ENCODE peak calls at places on chromosomes 7 and 10, in four cellular contexts. V is K562, H is HepG2, T is A549. D is an unnamed sample.

GRCh38 chr7:82286096-82286841 is 157.3 kb downstream of the CACNA2D1 start:
- DNase-seq in V (no peak), H (no peak), T (no peak), D (no peak)

GRCh38 chr7:137992738-137993394 is 9.0 kb downstream of the CREB3L2 start:
- DNase-seq in V (peak; percentile 60), H (peak; percentile 78), T (peak; percentile 20), D (peak; percentile 97)

GRCh38 chr7:155962191-155962967 is 150.1 kb upstream of the SHH start:
- DNase-seq in V (no peak), H (peak; percentile 63), T (peak; percentile 52), D (peak; percentile 66)

GRCh38 chr7:34070486-34071323 is 165.4 kb downstream of the BMPER start:
- DNase-seq in V (no peak), H (no peak), T (peak; percentile 42), D (no peak)

GRCh38 chr10:132250456-132251223 is 57.1 kb downstream of the STK32C start:
- DNase-seq in V (no peak), H (no peak), T (no peak), D (no peak)

GRCh38 chr10:59098811-59099452 is 77.5 kb upstream of the PHYHIPL start:
- DNase-seq in V (no peak), H (no peak), T (no peak), D (no peak)

GRCh38 chr7:69359003-69359555 is 239.2 kb upstream of the AUTS2 start:
- DNase-seq in V (no peak), H (no peak), T (no peak), D (no peak)

GRCh38 chr10:25867321-25867720 is 66.7 kb upstream of the MYO3A start:
- DNase-seq in V (no peak), H (no peak), T (no peak), D (peak; percentile 30)

GRCh38 chr10:107686095-107686494 is 521.6 kb upstream of the SORCS1 start:
- DNase-seq in V (no peak), H (no peak), T (no peak), D (peak; percentile 87)

GRCh38 chr7:128892521-128893250 is 17.8 kb downstream of the KCP start:
- DNase-seq in V (no peak), H (no peak), T (no peak), D (no peak)

GRCh38 chr10:29663718-29664117 is 28.9 kb upstream of the SVIL start:
- DNase-seq in V (no peak), H (no peak), T (no peak), D (no peak)

GRCh38 chr10:101829561-101830315 is 11.5 kb upstream of the OGA start:
- DNase-seq in V (peak; percentile 80), H (no peak), T (no peak), D (no peak)

GRCh38 chr10:110416776-110417732 is 80.7 kb upstream of the DUSP5 start:
- DNase-seq in V (no peak), H (no peak), T (peak; percentile 89), D (no peak)

GRCh38 chr10:110415809-110416208 is 81.9 kb upstream of the DUSP5 start:
- DNase-seq in V (peak; percentile 26), H (no peak), T (no peak), D (no peak)

GRCh38 chr10:110413903-110414562 is 83.7 kb upstream of the DUSP5 start:
- DNase-seq in V (no peak), H (no peak), T (peak; percentile 51), D (peak; percentile 71)

GRCh38 chr10:110413049-110413783 is 84.5 kb upstream of the DUSP5 start:
- DNase-seq in V (no peak), H (no peak), T (no peak), D (peak; percentile 81)

DNA sequence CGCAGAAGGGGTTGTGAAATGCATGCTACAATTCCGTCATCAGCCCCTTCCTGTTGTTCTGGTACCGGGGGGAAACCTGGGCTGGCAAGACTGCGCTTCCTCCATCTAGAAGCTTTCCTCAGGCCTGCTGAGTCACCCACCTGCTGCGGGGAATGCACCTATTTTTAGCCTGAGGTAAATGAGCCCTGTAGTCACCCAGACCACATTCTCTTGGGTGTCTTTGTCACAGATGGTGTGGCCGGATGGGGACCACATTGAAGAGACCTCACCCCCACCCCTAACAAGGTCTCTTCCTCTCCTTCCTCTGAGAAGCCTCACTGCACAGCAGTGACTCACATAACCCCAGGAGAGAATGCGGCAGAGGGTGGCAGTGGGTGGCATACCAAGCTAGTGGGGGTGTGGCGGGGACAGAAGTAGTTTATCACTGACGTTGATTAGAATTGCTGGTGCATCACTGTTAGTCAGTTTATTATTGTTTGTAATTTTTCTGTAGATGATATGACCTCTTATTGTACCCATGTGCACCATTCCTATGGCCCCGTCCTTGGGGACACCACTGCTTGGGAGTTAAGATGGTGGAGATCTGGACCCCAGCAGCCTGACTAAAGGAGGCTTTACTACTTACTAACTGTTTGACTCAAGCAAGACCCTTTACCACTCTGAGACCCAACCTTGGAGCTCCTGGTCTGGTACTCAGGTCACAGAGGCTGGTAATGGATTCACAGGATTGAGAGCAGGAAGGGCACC is 83.0 kb upstream of the DUSP5 start:
- DNase-seq in V (no peak), H (peak; percentile 35), T (peak; percentile 92), D (peak; percentile 97)
- TF ChIP-seq MYC in V (no peak), H (no peak), T (no peak), D (peak; percentile 66)

GRCh38 chr10:109853922-109854321 is 69.4 kb downstream of the XPNPEP1 start:
- DNase-seq in V (no peak), H (no peak), T (no peak), D (no peak)

GRCh38 chr10:109852004-109852717 is 71.2 kb downstream of the XPNPEP1 start:
- DNase-seq in V (peak; percentile 71), H (peak; percentile 50), T (peak; percentile 72), D (peak; percentile 73)

GRCh38 chr10:109855746-109856145 is 67.6 kb downstream of the XPNPEP1 start:
- DNase-seq in V (no peak), H (no peak), T (no peak), D (no peak)

GRCh38 chr10:109851595-109851994 is 71.7 kb downstream of the XPNPEP1 start:
- DNase-seq in V (no peak), H (no peak), T (no peak), D (no peak)

DNA sequence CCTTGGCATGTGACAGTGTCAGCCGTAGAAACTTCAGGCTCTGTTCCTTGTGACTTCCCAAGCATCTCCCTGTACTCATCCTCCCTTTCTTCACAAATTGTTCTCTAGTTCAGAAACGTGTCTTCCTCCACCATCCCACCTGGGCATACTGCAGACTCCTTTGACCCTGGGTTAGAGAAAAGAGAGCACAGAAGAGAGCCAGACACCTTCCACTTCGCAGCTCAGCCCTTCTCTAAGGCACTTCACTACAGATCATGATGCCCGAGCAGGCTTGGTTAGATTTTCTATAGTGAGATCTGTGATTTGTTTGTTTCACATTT is 70.6 kb downstream of the XPNPEP1 start:
- DNase-seq in V (no peak), H (no peak), T (no peak), D (no peak)
- TF ChIP-seq MAX in V (no peak), H (no peak), T (no peak), D (no peak)

DNA sequence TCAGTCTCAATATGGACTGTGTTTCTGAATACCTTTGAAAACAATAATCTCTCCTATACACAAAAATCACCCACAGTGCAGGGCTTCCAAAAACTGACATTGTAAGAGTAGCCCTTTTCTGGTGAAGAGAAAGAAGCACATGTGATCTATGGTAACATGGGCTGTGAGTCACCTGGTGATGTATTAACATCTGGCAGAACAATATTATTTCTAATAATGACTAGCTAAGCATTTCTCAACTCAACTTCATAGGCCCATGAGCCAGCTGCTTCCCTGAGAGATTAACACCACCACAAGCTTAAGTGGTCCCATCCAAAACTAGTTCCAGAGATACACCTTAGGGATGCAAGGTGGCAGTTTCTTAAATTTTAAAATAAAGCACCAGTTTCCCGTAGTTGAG is 331.0 kb upstream of the NRP1 start:
- DNase-seq in V (no peak), H (no peak), T (no peak), D (no peak)
- TF ChIP-seq MYC in V (no peak), H (no peak), T (no peak), D (no peak)

DNA sequence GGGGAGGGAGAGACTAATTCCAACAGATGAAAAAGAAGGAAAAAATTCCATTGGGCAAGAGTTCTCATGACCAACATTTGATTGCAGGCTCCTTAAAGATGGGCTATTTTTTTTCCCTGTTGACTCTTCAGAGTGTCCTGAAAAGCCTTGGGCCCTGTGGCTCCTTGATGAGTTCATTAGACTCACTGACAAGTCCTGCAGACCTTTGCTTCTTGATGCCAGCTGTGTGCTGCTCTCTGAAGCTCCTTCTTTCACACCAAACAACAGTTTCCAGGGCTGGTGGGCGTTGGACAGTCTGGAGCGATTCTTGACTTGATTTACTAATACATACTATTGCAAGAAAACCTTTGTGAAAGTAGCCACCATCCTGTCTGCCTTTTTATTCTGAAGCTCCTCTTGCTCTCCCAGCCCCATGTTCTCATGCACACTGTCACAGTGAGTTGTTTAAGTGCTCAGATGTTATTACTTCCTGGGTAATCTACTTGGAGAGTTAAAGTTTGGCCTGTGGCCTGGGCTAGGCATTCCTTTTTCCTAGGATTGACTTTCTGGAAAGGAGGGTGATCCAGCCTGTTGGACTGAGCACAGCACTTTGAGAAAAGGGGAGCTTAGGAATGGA is 250.3 kb downstream of the PTEN start:
- DNase-seq in V (no peak), H (no peak), T (no peak), D (no peak)
- TF ChIP-seq MAX in V (no peak), H (no peak), T (no peak), D (no peak)

GRCh38 chr7:149071641-149072437 is 18.7 kb downstream of the ZNF786 start:
- DNase-seq in V (peak; percentile 24), H (no peak), T (peak; percentile 79), D (peak; percentile 94)
- TF ChIP-seq MYC in V (no peak), H (no peak), T (no peak), D (peak; percentile 98)

GRCh38 chr10:116490028-116490662 is 55.6 kb upstream of the PNLIP start:
- DNase-seq in V (peak; percentile 10), H (peak; percentile 5), T (peak; percentile 31), D (peak; percentile 25)
- TF ChIP-seq MAX in V (no peak), H (no peak), T (no peak), D (no peak)

DNA sequence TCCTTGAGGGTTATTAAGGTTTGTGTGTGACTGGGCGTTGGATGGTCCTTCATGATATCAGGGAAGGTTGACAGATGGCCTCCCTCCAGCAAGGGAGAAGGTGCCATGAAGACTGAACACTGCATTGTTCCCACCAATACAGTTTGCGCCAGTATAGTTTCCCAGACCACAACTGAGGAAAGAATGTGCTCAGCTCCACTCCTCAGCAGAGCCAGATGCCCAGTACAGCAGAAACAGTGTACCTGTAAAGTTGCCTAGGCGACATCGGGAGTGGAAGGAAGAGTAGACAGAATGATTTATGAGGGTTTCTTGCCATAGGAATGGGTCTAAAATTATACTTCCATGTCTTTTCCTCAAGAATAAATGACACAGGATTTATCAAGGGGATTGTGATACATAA is 137.5 kb downstream of the ST7 start:
- DNase-seq in V (peak; percentile 37), H (no peak), T (no peak), D (no peak)
- TF ChIP-seq MYC in V (no peak), H (no peak), T (no peak), D (no peak)

GRCh38 chr7:24907311-24907886 is 72.6 kb downstream of the OSBPL3 start:
- DNase-seq in V (peak; percentile 72), H (no peak), T (peak; percentile 53), D (peak; percentile 55)

GRCh38 chr7:24903559-24903958 is 76.4 kb downstream of the OSBPL3 start:
- DNase-seq in V (no peak), H (no peak), T (no peak), D (no peak)

GRCh38 chr7:24908757-24909156 is 71.2 kb downstream of the OSBPL3 start:
- DNase-seq in V (no peak), H (no peak), T (no peak), D (no peak)

GRCh38 chr7:24908166-24908565 is 71.8 kb downstream of the OSBPL3 start:
- DNase-seq in V (no peak), H (no peak), T (no peak), D (no peak)

GRCh38 chr7:24905996-24906770 is 73.8 kb downstream of the OSBPL3 start:
- DNase-seq in V (no peak), H (no peak), T (no peak), D (no peak)
- TF ChIP-seq MAX in V (no peak), H (no peak), T (no peak), D (no peak)